ENCODE peak calls at places on chromosomes 1 and 21, in nine cellular contexts. I is breast epithelium; T is astrocyte of the spinal cord; F is heart left ventricle; W is GM23338; L is aorta; H is CD8-positive, alpha-beta T cell; M is esophagus squamous epithelium; D is uterus. V is an unnamed sample.

GRCh38 chr1:228969968-228970800 is 234.9 kb downstream of the RHOU start:
- DNase-seq in L (no peak), T (no peak), W (no peak), H (no peak), D (no peak), I (no peak), F (no peak), M (no peak), V (no peak)

GRCh38 chr21:40404319-40404906 is 442.5 kb downstream of the DSCAM start:
- DNase-seq in H (no peak), F (peak), L (no peak), W (no peak), M (no peak), T (peak), I (no peak), D (no peak), V (no peak)

GRCh38 chr21:19343711-19344110 is 940.1 kb upstream of the TMPRSS15 start:
- DNase-seq in H (no peak), L (no peak), W (no peak), D (no peak), T (no peak), I (no peak), M (no peak), F (no peak), V (no peak)

GRCh38 chr1:28163496-28164120 is 12.9 kb downstream of the PTAFR start:
- DNase-seq in W (no peak), F (no peak), T (peak), I (no peak), L (no peak), D (no peak), H (no peak), M (no peak), V (no peak)

GRCh38 chr1:143611159-143611558 is 360.6 kb downstream of the FAM72C start:
- DNase-seq in F (no peak), M (no peak), L (no peak), D (no peak), W (peak), I (no peak), T (no peak), H (no peak), V (no peak)

GRCh38 chr1:2298685-2299673 is 70.9 kb downstream of the SKI start:
- DNase-seq in D (no peak), W (no peak), H (no peak), I (no peak), T (no peak), M (no peak), F (peak), L (no peak), V (peak)

GRCh38 chr21:17854771-17855170 is 35.6 kb upstream of the C21orf91 start:
- DNase-seq in F (no peak), M (no peak), H (no peak), I (no peak), W (no peak), T (no peak), D (no peak), L (no peak), V (no peak)

GRCh38 chr1:204266504-204267034 is 52.8 kb upstream of the GOLT1A start:
- DNase-seq in D (no peak), H (no peak), M (no peak), T (no peak), W (no peak), I (no peak), F (no peak), L (peak), V (peak)

GRCh38 chr1:38046333-38046883 is at the start of gene POU3F1:
- DNase-seq in H (no peak), D (peak), F (no peak), L (no peak), W (no peak), T (no peak), I (no peak), M (no peak), V (no peak)

GRCh38 chr1:53552981-53553733 is 94.0 kb downstream of the DMRTB1 start:
- DNase-seq in M (no peak), D (no peak), W (no peak), T (no peak), I (no peak), F (no peak), L (peak), H (no peak), V (peak)

GRCh38 chr1:55428944-55429931 is 214.1 kb upstream of the USP24 start:
- DNase-seq in D (peak), F (peak), H (no peak), I (peak), M (no peak), T (peak), W (peak), L (peak), V (peak)

GRCh38 chr21:35579520-35580293 is 480.6 kb downstream of the SETD4 start:
- DNase-seq in I (no peak), T (no peak), W (no peak), D (no peak), L (no peak), H (no peak), M (no peak), F (no peak), V (no peak)

GRCh38 chr1:151939789-151940188 is 30.5 kb upstream of the THEM4 start:
- DNase-seq in T (no peak), M (no peak), F (no peak), W (no peak), D (no peak), H (no peak), I (no peak), L (no peak), V (no peak)

GRCh38 chr1:112513112-112513870 is 4.5 kb downstream of the WNT2B start:
- DNase-seq in T (peak), D (no peak), I (no peak), L (no peak), M (no peak), W (no peak), F (peak), H (no peak), V (no peak)

GRCh38 chr1:225942574-225942973 is 1.6 kb upstream of the LEFTY2 start:
- DNase-seq in H (no peak), W (no peak), F (no peak), I (no peak), D (no peak), L (peak), T (no peak), M (no peak), V (no peak)

GRCh38 chr1:216937491-216937890 is 214.3 kb upstream of the ESRRG start:
- DNase-seq in F (no peak), W (peak), T (no peak), M (no peak), D (no peak), H (no peak), I (no peak), L (no peak), V (no peak)

GRCh38 chr1:224205438-224205840 is 22.4 kb downstream of the DEGS1 start:
- DNase-seq in L (no peak), W (no peak), D (no peak), H (peak), M (no peak), T (peak), I (peak), F (no peak), V (no peak)

GRCh38 chr1:238779676-238780075 is 606.7 kb upstream of the CHRM3 start:
- DNase-seq in T (peak), D (no peak), H (no peak), W (no peak), M (no peak), I (no peak), F (no peak), L (no peak), V (no peak)

GRCh38 chr1:7469255-7469938 is 301.7 kb upstream of the VAMP3 start:
- DNase-seq in F (no peak), I (peak), D (no peak), L (no peak), T (peak), W (no peak), M (no peak), H (no peak), V (no peak)

GRCh38 chr1:201336711-201337450 is 40.6 kb downstream of the TNNT2 start:
- DNase-seq in M (no peak), H (no peak), T (no peak), L (peak), D (no peak), W (no peak), I (no peak), F (no peak), V (peak)
- H3K4me3 ChIP-seq in M (no peak), H (no peak), T (no peak), L (no peak), D (no peak), W (no peak), I (no peak), F (no peak), V (no peak)

GRCh38 chr1:234216116-234216703 is 157.0 kb upstream of the COA6 start:
- DNase-seq in M (no peak), F (no peak), T (no peak), L (no peak), H (no peak), W (no peak), D (no peak), I (no peak), V (no peak)
- H3K4me3 ChIP-seq in M (no peak), F (no peak), T (no peak), L (no peak), H (no peak), W (no peak), D (no peak), I (peak), V (no peak)

GRCh38 chr1:43531453-43531905 is 796 bp downstream of the PTPRF start:
- DNase-seq in H (no peak), I (no peak), M (no peak), W (peak), T (no peak), L (peak), D (peak), F (no peak), V (peak)

GRCh38 chr1:43531906-43532584 is 1.4 kb downstream of the PTPRF start:
- DNase-seq in W (peak), H (no peak), F (no peak), L (peak), D (no peak), M (no peak), T (no peak), I (no peak), V (peak)

GRCh38 chr1:43530483-43531452 is at the start of gene PTPRF:
- DNase-seq in M (no peak), T (no peak), I (no peak), L (peak), H (peak), D (peak), F (peak), W (peak), V (peak)

GRCh38 chr1:43527111-43527878 is 3.4 kb upstream of the PTPRF start:
- DNase-seq in L (peak), I (no peak), F (no peak), D (no peak), H (no peak), M (no peak), W (no peak), T (no peak), V (peak)

DNA sequence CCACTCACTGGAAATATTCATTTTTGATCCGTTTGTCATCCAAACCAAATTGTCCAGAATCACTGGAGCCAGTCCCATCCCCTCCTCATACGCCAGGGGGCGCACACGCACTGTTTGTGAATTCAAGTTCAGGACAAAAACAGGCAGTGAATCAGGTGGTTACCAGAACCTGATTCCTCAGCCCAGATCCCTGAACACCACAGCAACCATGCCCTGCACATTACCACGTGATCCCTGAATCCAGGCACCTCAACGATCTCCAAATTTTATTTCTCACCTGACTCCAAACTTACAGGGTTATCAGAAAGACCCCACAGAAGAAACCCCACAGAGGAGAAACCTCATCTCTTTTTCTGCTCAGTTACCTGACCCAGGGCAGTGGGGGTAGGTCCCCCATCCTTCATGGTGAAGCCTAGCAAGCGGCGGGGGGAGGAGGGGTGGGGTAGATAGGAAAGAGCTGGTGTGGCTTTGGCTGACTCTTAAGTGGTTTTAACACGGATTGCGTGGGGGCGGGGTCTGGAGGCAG is 1.4 kb upstream of the PTPRF start:
- DNase-seq in M (no peak), F (peak), D (peak), H (peak), W (peak), I (peak), L (peak), T (peak), V (peak)
- H3K4me3 ChIP-seq in M (no peak), F (no peak), D (no peak), H (no peak), W (peak), I (no peak), L (no peak), T (no peak), V (no peak)

GRCh38 chr1:159187647-159188374 is 16.4 kb downstream of the CADM3 start:
- DNase-seq in M (no peak), T (no peak), W (peak), L (no peak), F (no peak), D (no peak), H (no peak), I (no peak), V (no peak)
- H3K4me3 ChIP-seq in M (peak), T (no peak), W (peak), L (no peak), F (no peak), D (no peak), H (no peak), I (peak), V (peak)

GRCh38 chr1:244340396-244340795 is 111.3 kb downstream of the ADSS2 start:
- DNase-seq in T (no peak), D (no peak), M (no peak), L (no peak), I (no peak), H (no peak), W (no peak), F (no peak), V (no peak)

GRCh38 chr1:244341455-244342450 is 110.0 kb downstream of the ADSS2 start:
- DNase-seq in H (no peak), T (peak), M (no peak), D (no peak), L (no peak), I (peak), F (no peak), W (peak), V (no peak)

GRCh38 chr1:244337839-244338238 is 113.9 kb downstream of the ADSS2 start:
- DNase-seq in M (no peak), W (no peak), F (no peak), T (no peak), L (no peak), D (no peak), H (no peak), I (no peak), V (no peak)

GRCh38 chr1:244338996-244339692 is 112.6 kb downstream of the ADSS2 start:
- DNase-seq in L (no peak), F (no peak), H (no peak), T (no peak), M (no peak), I (no peak), W (no peak), D (no peak), V (no peak)

GRCh38 chr1:244339776-244340175 is 111.9 kb downstream of the ADSS2 start:
- DNase-seq in D (no peak), W (no peak), L (no peak), T (no peak), M (no peak), H (no peak), F (no peak), I (no peak), V (no peak)
- H3K4me3 ChIP-seq in D (no peak), W (no peak), L (no peak), T (no peak), M (no peak), H (no peak), F (no peak), I (no peak), V (no peak)

GRCh38 chr21:16194851-16195251 is 465.1 kb downstream of the USP25 start:
- DNase-seq in D (no peak), H (no peak), T (peak), F (no peak), I (no peak), M (no peak), L (no peak), W (no peak), V (no peak)
- H3K4me3 ChIP-seq in D (peak), H (no peak), T (peak), F (peak), I (peak), M (peak), L (peak), W (no peak), V (peak)

DNA sequence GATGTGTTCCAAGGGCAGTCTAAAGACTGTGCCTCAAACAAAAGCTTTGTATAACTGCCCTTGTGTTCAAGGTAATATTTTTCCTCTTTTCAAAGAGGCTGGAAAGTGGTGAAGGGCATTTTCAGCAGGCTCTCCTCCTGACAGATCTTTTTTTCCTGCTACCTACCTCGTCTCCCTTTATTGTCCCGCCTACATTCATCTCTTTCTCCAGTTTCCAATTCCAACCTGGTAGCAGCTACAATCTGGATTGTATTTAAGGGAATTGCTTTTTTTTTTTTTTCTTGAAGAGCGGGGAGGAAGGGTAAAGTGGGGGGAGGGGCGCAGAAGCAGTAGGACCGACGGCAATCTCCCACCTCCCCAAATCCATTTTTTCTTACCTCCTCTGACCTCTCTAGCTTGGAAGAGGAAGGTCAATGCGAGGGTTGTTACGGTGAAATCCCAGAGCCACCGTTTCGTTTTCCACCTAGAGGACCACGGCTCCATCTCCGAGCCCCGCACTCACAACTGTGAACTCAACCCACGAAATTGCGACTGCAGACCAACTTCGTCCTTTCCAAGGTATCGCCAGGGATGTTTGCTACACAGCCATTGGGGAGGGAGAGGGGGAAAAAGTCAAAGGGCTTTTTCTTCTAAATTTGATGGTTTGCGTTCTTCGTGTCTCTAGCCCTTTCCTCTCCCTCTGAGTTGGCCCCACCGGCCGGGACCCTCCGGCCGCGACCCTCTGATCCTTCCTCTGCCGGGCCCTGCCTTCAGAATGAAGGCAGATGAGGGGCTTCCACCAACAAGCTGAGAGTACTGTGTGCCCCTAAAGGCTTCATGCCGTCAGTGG is at the start of gene COL11A1:
- DNase-seq in D (no peak), L (no peak), M (no peak), F (no peak), W (peak), T (peak), H (no peak), I (no peak), V (no peak)
- H3K4me3 ChIP-seq in D (peak), L (peak), M (peak), F (no peak), W (peak), T (peak), H (no peak), I (peak), V (peak)

V was measured in upper lobe of right lung.